ENCODE peak calls at places on chromosome X, in ten cellular contexts. B, L, R, W, A, Q, F, C, T and D are unnamed samples.
A peak's percentile ranks its signal among the peaks of the same experiment; 100 is the strongest.

GRCh38 chrX:50204364-50204899 is at the start of gene CCNB3:
- DNase-seq in B (peak; percentile 67), L (peak; percentile 59), R (peak; percentile 78), W (peak; percentile 67), A (peak; percentile 70), Q (peak; percentile 59), F (peak; percentile 81), C (peak; percentile 81), T (peak; percentile 65), D (peak; percentile 34)

GRCh38 chrX:150018931-150019331 is 80.6 kb upstream of the EOLA2 start:
- DNase-seq in B (no peak), L (no peak), R (no peak), W (no peak), A (no peak), Q (peak; percentile 39), F (no peak), C (no peak), T (no peak), D (no peak)

GRCh38 chrX:41589634-41590270 is 99.0 kb upstream of the GPR34 start:
- DNase-seq in B (no peak), L (no peak), R (no peak), W (no peak), A (no peak), Q (peak; percentile 60), F (no peak), C (no peak), T (no peak), D (no peak)

GRCh38 chrX:135194684-135195083 is 23.5 kb upstream of the CT55 start:
- DNase-seq in B (no peak), L (peak; percentile 79), R (no peak), W (no peak), A (no peak), Q (no peak), F (no peak), C (peak; percentile 72), T (no peak), D (no peak)

GRCh38 chrX:49155243-49155899 is 7.2 kb upstream of the MAGIX start:
- DNase-seq in B (peak; percentile 64), L (peak; percentile 78), R (no peak), W (peak; percentile 29), A (peak; percentile 68), Q (peak; percentile 72), F (peak; percentile 83), C (peak; percentile 77), T (no peak), D (no peak)

GRCh38 chrX:134932528-134933217 is 58.1 kb upstream of the SMIM10 start:
- DNase-seq in B (no peak), L (no peak), R (no peak), W (no peak), A (peak; percentile 57), Q (peak; percentile 90), F (no peak), C (no peak), T (no peak), D (no peak)

GRCh38 chrX:39238017-39238416 is 436.8 kb downstream of the MID1IP1 start:
- DNase-seq in B (no peak), L (no peak), R (no peak), W (no peak), A (no peak), Q (no peak), F (no peak), C (no peak), T (no peak), D (no peak)

GRCh38 chrX:123809854-123810375 is 49.9 kb upstream of the XIAP start:
- DNase-seq in B (no peak), L (no peak), R (no peak), W (no peak), A (no peak), Q (no peak), F (no peak), C (no peak), T (no peak), D (no peak)

GRCh38 chrX:68584221-68584620 is 63.2 kb upstream of the STARD8 start:
- DNase-seq in B (no peak), L (no peak), R (no peak), W (no peak), A (no peak), Q (no peak), F (no peak), C (no peak), T (no peak), D (no peak)

GRCh38 chrX:51148848-51149247 is 183.8 kb upstream of the NUDT10 start:
- DNase-seq in B (no peak), L (peak; percentile 60), R (no peak), W (no peak), A (peak; percentile 12), Q (no peak), F (no peak), C (peak; percentile 75), T (no peak), D (no peak)

GRCh38 chrX:1391707-1392375 is at the start of gene SLC25A6:
- DNase-seq in B (peak; percentile 98), L (peak; percentile 98), R (peak; percentile 99), W (peak; percentile 99), A (peak; percentile 97), Q (peak; percentile 86), F (peak; percentile 99), C (peak; percentile 99), T (peak; percentile 100), D (no peak)

GRCh38 chrX:68693481-68694410 is 46.3 kb downstream of the STARD8 start:
- DNase-seq in B (peak; percentile 70), L (peak; percentile 90), R (no peak), W (peak; percentile 86), A (peak; percentile 4), Q (peak; percentile 53), F (peak; percentile 90), C (peak; percentile 93), T (peak; percentile 68), D (no peak)

GRCh38 chrX:107711521-107712041 is 64.0 kb downstream of the TSC22D3 start:
- DNase-seq in B (no peak), L (no peak), R (peak; percentile 56), W (no peak), A (no peak), Q (no peak), F (peak; percentile 66), C (peak; percentile 47), T (no peak), D (no peak)

GRCh38 chrX:107715331-107716044 is 60.1 kb downstream of the TSC22D3 start:
- DNase-seq in B (no peak), L (no peak), R (peak; percentile 24), W (no peak), A (peak; percentile 69), Q (no peak), F (no peak), C (peak; percentile 60), T (no peak), D (no peak)

GRCh38 chrX:107714196-107714811 is 61.3 kb downstream of the TSC22D3 start:
- DNase-seq in B (no peak), L (no peak), R (peak; percentile 51), W (no peak), A (no peak), Q (no peak), F (no peak), C (peak; percentile 72), T (no peak), D (no peak)

GRCh38 chrX:107712231-107713204 is 63.1 kb downstream of the TSC22D3 start:
- DNase-seq in B (no peak), L (no peak), R (peak; percentile 72), W (no peak), A (peak; percentile 19), Q (peak; percentile 52), F (peak; percentile 76), C (peak; percentile 48), T (no peak), D (no peak)

GRCh38 chrX:107713205-107714195 is 62.1 kb downstream of the TSC22D3 start:
- DNase-seq in B (no peak), L (no peak), R (peak; percentile 52), W (no peak), A (no peak), Q (no peak), F (peak; percentile 69), C (peak; percentile 33), T (no peak), D (no peak)
- H3K27ac ChIP-seq in B (peak overlapping the region; percentile 99), L (no peak overlapping the region), R (peak overlapping the region; percentile 97), W (peak overlapping the region; percentile 65), A (no peak overlapping the region), Q (no peak overlapping the region), F (peak overlapping the region; percentile 93), C (no peak overlapping the region), T (no peak overlapping the region), D (peak overlapping the region; percentile 92)

GRCh38 chrX:130097507-130098201 is 12.6 kb downstream of the ELF4 start:
- DNase-seq in B (no peak), L (no peak), R (peak; percentile 42), W (no peak), A (no peak), Q (no peak), F (no peak), C (no peak), T (no peak), D (no peak)
- H3K27ac ChIP-seq in B (peak overlapping the region; percentile 23), L (no peak overlapping the region), R (peak overlapping the region; percentile 73), W (peak overlapping the region; percentile 34), A (no peak overlapping the region), Q (no peak overlapping the region), F (no peak overlapping the region), C (no peak overlapping the region), T (no peak overlapping the region), D (no peak overlapping the region)

GRCh38 chrX:42988700-42989099 is 210.7 kb upstream of the PPP1R2C start:
- DNase-seq in B (no peak), L (no peak), R (no peak), W (no peak), A (no peak), Q (no peak), F (no peak), C (peak; percentile 62), T (no peak), D (no peak)

GRCh38 chrX:42996861-42997260 is 218.9 kb upstream of the PPP1R2C start:
- DNase-seq in B (no peak), L (no peak), R (no peak), W (no peak), A (no peak), Q (no peak), F (no peak), C (no peak), T (no peak), D (no peak)

DNA sequence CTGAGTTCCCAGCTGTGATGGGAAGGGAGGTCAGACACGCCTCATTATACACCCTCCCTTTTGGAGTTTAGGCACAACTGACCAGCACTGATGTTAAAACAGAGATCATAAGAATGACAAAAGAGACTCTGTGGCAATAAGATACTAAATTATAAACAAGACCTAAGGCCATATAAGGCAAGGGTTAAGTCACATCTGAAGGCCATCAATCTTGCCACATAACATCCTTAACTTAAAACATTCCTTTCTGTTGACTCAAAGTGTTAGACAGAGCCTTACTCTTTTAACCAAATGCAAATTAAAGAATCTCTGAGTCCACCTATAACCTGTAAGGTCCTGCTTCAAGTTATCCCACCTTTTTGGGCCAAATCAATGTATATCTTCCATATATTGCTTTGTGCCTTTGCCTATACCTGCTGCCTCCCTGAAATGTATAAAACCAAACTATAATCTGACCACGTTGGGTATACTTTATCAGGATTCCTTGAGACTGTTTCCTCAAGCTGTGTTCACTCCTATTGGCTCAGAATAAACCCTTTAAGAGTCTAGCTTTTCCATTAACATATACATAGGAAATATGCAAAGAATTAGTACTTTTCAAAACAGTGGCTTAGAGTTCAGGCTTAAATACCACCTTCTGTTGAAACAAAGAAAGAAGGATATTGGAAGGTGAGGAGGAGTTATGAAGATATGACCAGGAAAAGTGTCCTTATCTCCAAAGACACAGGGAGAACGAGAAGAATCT is 214.4 kb upstream of the PPP1R2C start:
- DNase-seq in B (no peak), L (no peak), R (no peak), W (no peak), A (peak; percentile 33), Q (peak; percentile 20), F (no peak), C (no peak), T (no peak), D (no peak)
- H3K27ac ChIP-seq in B (no peak overlapping the region), L (peak overlapping the region; percentile 93), R (no peak overlapping the region), W (no peak overlapping the region), A (no peak overlapping the region), Q (no peak overlapping the region), F (no peak overlapping the region), C (no peak overlapping the region), T (no peak overlapping the region), D (no peak overlapping the region)

GRCh38 chrX:81110286-81110685 is 91.4 kb downstream of the HMGN5 start:
- DNase-seq in B (no peak), L (no peak), R (no peak), W (no peak), A (no peak), Q (no peak), F (no peak), C (no peak), T (no peak), D (no peak)
- H3K27ac ChIP-seq in B (no peak overlapping the region), L (no peak overlapping the region), R (no peak overlapping the region), W (no peak overlapping the region), A (no peak overlapping the region), Q (no peak overlapping the region), F (no peak overlapping the region), C (no peak overlapping the region), T (no peak overlapping the region), D (no peak overlapping the region)